ENCODE peak calls at places on chromosomes 13 and 19, in seven cellular contexts. F is transverse colon; L is right lobe of liver; W is Kasumi-1; O is globus pallidus; R is stimulated activated naive B cell treated with anti-CD40 and anti-IgM and Interleukin-4, amounts not matched to agents 10 μg/mL and 1 μg/mL and 100 μg/mL, for 72 hours; K is tibial artery. U is an unnamed sample.

GRCh38 chr13:23160241-23161175 is 20.3 kb upstream of the SGCG start:
- DNase-seq in F (no peak), W (no peak), R (no peak), K (no peak), L (no peak), O (no peak), U (no peak)

GRCh38 chr13:111947026-111947810 is 119.7 kb upstream of the SOX1 start:
- DNase-seq in W (no peak), R (no peak), L (no peak), O (no peak), F (no peak), K (no peak), U (no peak)

GRCh38 chr13:24822640-24823039 is 58.7 kb downstream of the RNF17 start:
- DNase-seq in K (no peak), O (no peak), L (no peak), W (no peak), F (no peak), R (no peak), U (no peak)

GRCh38 chr19:45179063-45179847 is 671 bp downstream of the BLOC1S3 start:
- DNase-seq in F (peak; percentile 42), W (no peak), R (peak; percentile 33), O (no peak), K (no peak), L (peak; percentile 66), U (no peak)

GRCh38 chr19:49331616-49332055 is 3.6 kb upstream of the CD37 start:
- DNase-seq in W (peak; percentile 82), L (peak; percentile 84), R (peak; percentile 67), K (peak; percentile 59), F (no peak), O (peak; percentile 40), U (peak; percentile 79)

GRCh38 chr19:49579947-49580263 is 451 bp downstream of the NOSIP start:
- DNase-seq in K (no peak), L (no peak), R (no peak), W (peak; percentile 25), O (no peak), F (no peak), U (no peak)

GRCh38 chr13:111661776-111662175 is 341.3 kb downstream of the TEX29 start:
- DNase-seq in L (peak; percentile 38), R (no peak), O (no peak), F (no peak), K (no peak), W (no peak), U (no peak)

GRCh38 chr13:107712145-107712544 is 503.2 kb downstream of the LIG4 start:
- DNase-seq in R (no peak), K (no peak), L (no peak), W (no peak), F (no peak), O (no peak), U (no peak)